ENCODE peak calls at places on chromosomes 16 and 17, in four cellular contexts. F, L, K and I are unnamed samples.

GRCh38 chr16:31265329-31266245 is 5.8 kb downstream of the ITGAM start:
- DNase-seq in F (no peak), L (peak; percentile 60), K (peak; percentile 61), I (peak; percentile 87)

GRCh38 chr17:7431231-7431630 is 2.6 kb downstream of the SPEM3 start:
- DNase-seq in F (no peak), L (no peak), K (no peak), I (no peak)

GRCh38 chr17:80034977-80035686 is 540 bp downstream of the TBC1D16 start:
- DNase-seq in F (no peak), L (peak; percentile 51), K (no peak), I (peak; percentile 44)

GRCh38 chr17:69539781-69540319 is 125.4 kb downstream of the MAP2K6 start:
- DNase-seq in F (no peak), L (no peak), K (no peak), I (no peak)

GRCh38 chr17:10875984-10876555 is 38.2 kb upstream of the PIRT start:
- DNase-seq in F (peak; percentile 10), L (peak; percentile 27), K (peak; percentile 8), I (peak; percentile 42)

GRCh38 chr17:42289863-42290165 is 1.5 kb downstream of the STAT5A start:
- DNase-seq in F (no peak), L (no peak), K (no peak), I (no peak)

GRCh38 chr17:71192848-71193247 is 928.0 kb upstream of the SOX9 start:
- DNase-seq in F (no peak), L (no peak), K (no peak), I (no peak)

GRCh38 chr17:81253358-81254131 is 14.4 kb downstream of the NDUFAF8 start:
- DNase-seq in F (peak; percentile 31), L (peak; percentile 61), K (no peak), I (peak; percentile 72)

GRCh38 chr17:61545335-61545938 is 45.6 kb downstream of the NACA2 start:
- DNase-seq in F (no peak), L (no peak), K (no peak), I (no peak)

GRCh38 chr17:8997994-8998628 is 23.2 kb upstream of the NTN1 start:
- DNase-seq in F (peak; percentile 35), L (peak; percentile 61), K (peak; percentile 56), I (peak; percentile 83)

GRCh38 chr16:53152321-53152720 is 97.5 kb downstream of the CHD9 start:
- DNase-seq in F (no peak), L (no peak), K (no peak), I (no peak)

GRCh38 chr17:876272-876671 is 94.1 kb downstream of the MRM3 start:
- DNase-seq in F (no peak), L (no peak), K (no peak), I (peak; percentile 30)

GRCh38 chr17:9646556-9646905 is 1.2 kb downstream of the USP43 start:
- DNase-seq in F (peak; percentile 3), L (no peak), K (no peak), I (no peak)

GRCh38 chr16:57771141-57771785 is 31.0 kb downstream of the KIFC3 start:
- DNase-seq in F (no peak), L (no peak), K (no peak), I (no peak)

GRCh38 chr16:89572478-89573205 is 2.9 kb upstream of the CPNE7 start:
- DNase-seq in F (no peak), L (no peak), K (no peak), I (no peak)

GRCh38 chr17:1473841-1474240 is 17.8 kb upstream of the CRK start:
- DNase-seq in F (no peak), L (no peak), K (no peak), I (peak; percentile 47)

GRCh38 chr17:19762515-19762961 is 14.4 kb upstream of the ALDH3A1 start:
- DNase-seq in F (peak; percentile 27), L (no peak), K (peak; percentile 74), I (peak; percentile 82)

GRCh38 chr17:32546031-32546444 is 59.2 kb downstream of the CDK5R1 start:
- DNase-seq in F (peak; percentile 42), L (no peak), K (no peak), I (no peak)

GRCh38 chr17:22507823-22508222 is 815.5 kb downstream of the KCNJ18 start:
- DNase-seq in F (no peak), L (no peak), K (no peak), I (no peak)

GRCh38 chr16:89093602-89094251 is at the start of gene ACSF3:
- DNase-seq in F (peak; percentile 42), L (peak; percentile 92), K (peak; percentile 89), I (peak; percentile 87)

GRCh38 chr17:71170070-71170469 is 950.8 kb upstream of the SOX9 start:
- DNase-seq in F (no peak), L (no peak), K (no peak), I (no peak)

GRCh38 chr16:30377812-30378235 is 3.2 kb downstream of the MYL11 start:
- DNase-seq in F (peak; percentile 93), L (peak; percentile 65), K (peak; percentile 80), I (peak; percentile 79)

GRCh38 chr16:66462912-66463311 is 35.8 kb downstream of the BEAN1 start:
- DNase-seq in F (no peak), L (no peak), K (no peak), I (no peak)

GRCh38 chr17:28675980-28676379 is 14.0 kb downstream of the SUPT6H start:
- DNase-seq in F (no peak), L (no peak), K (no peak), I (no peak)

GRCh38 chr17:79034931-79035485 is 11.0 kb downstream of the C1QTNF1 start:
- DNase-seq in F (no peak), L (no peak), K (no peak), I (no peak)

GRCh38 chr17:79330229-79330628 is 255.6 kb downstream of the ENGASE start:
- DNase-seq in F (no peak), L (no peak), K (no peak), I (no peak)

GRCh38 chr16:65323655-65324237 is 201.9 kb upstream of the CDH11 start:
- DNase-seq in F (no peak), L (no peak), K (no peak), I (no peak)

GRCh38 chr16:593406-593805 is 3.5 kb downstream of the RAB40C start:
- DNase-seq in F (peak; percentile 59), L (no peak), K (no peak), I (no peak)

GRCh38 chr16:56923481-56923880 is 8.5 kb upstream of the HERPUD1 start:
- DNase-seq in F (no peak), L (no peak), K (no peak), I (no peak)

GRCh38 chr17:72730091-72730490 is 362.4 kb downstream of the SLC39A11 start:
- DNase-seq in F (no peak), L (no peak), K (no peak), I (no peak)

GRCh38 chr16:50260206-50261159 is 5.9 kb upstream of the ADCY7 start:
- DNase-seq in F (no peak), L (no peak), K (no peak), I (no peak)

GRCh38 chr16:8936421-8936820 is 27.3 kb downstream of the USP7 start:
- DNase-seq in F (peak; percentile 46), L (no peak), K (peak; percentile 45), I (peak; percentile 73)

GRCh38 chr17:33086041-33086440 is 94.4 kb downstream of the SPACA3 start:
- DNase-seq in F (no peak), L (no peak), K (no peak), I (no peak)

GRCh38 chr17:73139296-73139695 is 25.5 kb upstream of the SSTR2 start:
- DNase-seq in F (no peak), L (no peak), K (no peak), I (no peak)

GRCh38 chr17:68462381-68463210 is 5.3 kb upstream of the WIPI1 start:
- DNase-seq in F (peak; percentile 86), L (no peak), K (no peak), I (peak; percentile 62)

GRCh38 chr16:75506567-75506966 is 11.3 kb upstream of the CHST6 start:
- DNase-seq in F (no peak), L (no peak), K (no peak), I (no peak)

GRCh38 chr16:1401061-1401757 is 13.3 kb downstream of the UNKL start:
- DNase-seq in F (no peak), L (no peak), K (no peak), I (no peak)

GRCh38 chr16:11392041-11392581 is 46.9 kb downstream of the RMI2 start:
- DNase-seq in F (peak; percentile 12), L (peak; percentile 16), K (no peak), I (no peak)

GRCh38 chr16:56355786-56356275 is 69.5 kb downstream of the AMFR start:
- DNase-seq in F (no peak), L (peak; percentile 21), K (no peak), I (no peak)

GRCh38 chr17:56074366-56074765 is 78.9 kb upstream of the ANKFN1 start:
- DNase-seq in F (no peak), L (no peak), K (no peak), I (no peak)